ENCODE peak calls at places on chromosomes 16 and 17, in four cellular contexts. W is HepG2, G is K562, V is GM12878. U is an unnamed sample.

GRCh38 chr17:50356892-50357510 is 11.1 kb downstream of the XYLT2 start:
- DNase-seq in G (no peak), V (no peak), W (no peak), U (no peak)

GRCh38 chr17:69578385-69578936 is 164.0 kb downstream of the MAP2K6 start:
- DNase-seq in V (no peak), W (no peak), G (no peak), U (no peak)

GRCh38 chr16:56611281-56611833 is 3.0 kb downstream of the MT2A start:
- DNase-seq in W (peak; percentile 78), V (no peak), G (no peak), U (no peak)

GRCh38 chr17:28473542-28473941 is at the start of gene SLC13A2:
- DNase-seq in V (no peak), W (no peak), G (no peak), U (no peak)

GRCh38 chr17:63647936-63648335 is 25.7 kb downstream of the MAP3K3 start:
- DNase-seq in W (no peak), V (no peak), G (no peak), U (no peak)

GRCh38 chr17:3221850-3222249 is 14.4 kb downstream of the OR1A1 start:
- DNase-seq in W (no peak), V (no peak), G (no peak), U (no peak)

GRCh38 chr16:89308391-89309333 is 91.2 kb downstream of the ZNF778 start:
- DNase-seq in V (no peak), G (peak; percentile 31), W (no peak), U (no peak)

GRCh38 chr16:72972878-72973571 is 74.9 kb downstream of the ZFHX3 start:
- DNase-seq in G (no peak), V (no peak), W (no peak), U (no peak)

GRCh38 chr16:53545433-53545832 is 42.4 kb upstream of the AKTIP start:
- DNase-seq in G (no peak), W (peak; percentile 18), V (no peak), U (no peak)

DNA sequence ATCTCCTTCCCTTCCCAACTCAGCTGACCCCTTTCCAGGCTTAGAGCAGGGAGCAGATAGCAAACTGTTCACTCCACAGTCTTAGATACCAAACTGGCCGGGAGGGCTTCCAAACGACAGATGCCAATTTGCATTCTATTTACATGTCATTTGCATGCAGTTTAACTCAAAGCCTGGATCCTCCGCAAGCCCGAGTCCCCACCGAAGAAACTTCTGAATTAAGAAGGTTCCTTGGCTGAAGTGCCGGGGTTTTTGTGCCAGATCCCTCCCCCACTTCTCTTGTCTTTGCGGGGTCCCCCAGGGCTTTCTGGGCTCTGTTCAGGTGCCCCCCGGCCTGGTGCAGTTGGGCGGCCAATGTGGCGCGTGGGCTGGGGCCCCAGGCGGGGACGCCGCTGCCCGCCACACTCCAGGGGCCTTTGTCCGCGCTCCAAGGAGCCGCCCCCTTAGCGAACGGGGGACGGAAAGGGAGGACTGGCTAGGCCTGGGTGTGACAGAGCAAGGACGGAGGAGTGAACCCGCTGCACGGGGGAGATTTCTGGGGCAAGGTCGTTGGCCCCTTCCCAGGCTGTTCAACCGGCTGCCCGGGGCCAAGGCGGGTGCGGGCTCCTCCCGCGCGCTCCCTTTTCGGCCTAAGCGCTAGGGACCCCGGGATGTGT is 1.2 kb downstream of the GPRC5B start:
- DNase-seq in W (no peak), V (no peak), G (peak; percentile 51), U (no peak)
- TF ChIP-seq CHD4 in W (no peak), V (no peak), G (no peak), U (no peak)

GRCh38 chr16:30900588-30900987 is 4.2 kb downstream of the CTF1 start:
- DNase-seq in V (no peak), W (peak; percentile 56), G (no peak), U (no peak)

GRCh38 chr16:30901201-30902069 is 5.0 kb downstream of the CTF1 start:
- DNase-seq in W (peak; percentile 26), V (no peak), G (peak; percentile 52), U (peak; percentile 42)

GRCh38 chr16:30903596-30903995 is 7.2 kb downstream of the CTF1 start:
- DNase-seq in V (no peak), W (peak; percentile 38), G (peak; percentile 43), U (no peak)

GRCh38 chr16:30903002-30903401 is 6.6 kb downstream of the CTF1 start:
- DNase-seq in W (no peak), G (peak; percentile 77), V (no peak), U (no peak)

DNA sequence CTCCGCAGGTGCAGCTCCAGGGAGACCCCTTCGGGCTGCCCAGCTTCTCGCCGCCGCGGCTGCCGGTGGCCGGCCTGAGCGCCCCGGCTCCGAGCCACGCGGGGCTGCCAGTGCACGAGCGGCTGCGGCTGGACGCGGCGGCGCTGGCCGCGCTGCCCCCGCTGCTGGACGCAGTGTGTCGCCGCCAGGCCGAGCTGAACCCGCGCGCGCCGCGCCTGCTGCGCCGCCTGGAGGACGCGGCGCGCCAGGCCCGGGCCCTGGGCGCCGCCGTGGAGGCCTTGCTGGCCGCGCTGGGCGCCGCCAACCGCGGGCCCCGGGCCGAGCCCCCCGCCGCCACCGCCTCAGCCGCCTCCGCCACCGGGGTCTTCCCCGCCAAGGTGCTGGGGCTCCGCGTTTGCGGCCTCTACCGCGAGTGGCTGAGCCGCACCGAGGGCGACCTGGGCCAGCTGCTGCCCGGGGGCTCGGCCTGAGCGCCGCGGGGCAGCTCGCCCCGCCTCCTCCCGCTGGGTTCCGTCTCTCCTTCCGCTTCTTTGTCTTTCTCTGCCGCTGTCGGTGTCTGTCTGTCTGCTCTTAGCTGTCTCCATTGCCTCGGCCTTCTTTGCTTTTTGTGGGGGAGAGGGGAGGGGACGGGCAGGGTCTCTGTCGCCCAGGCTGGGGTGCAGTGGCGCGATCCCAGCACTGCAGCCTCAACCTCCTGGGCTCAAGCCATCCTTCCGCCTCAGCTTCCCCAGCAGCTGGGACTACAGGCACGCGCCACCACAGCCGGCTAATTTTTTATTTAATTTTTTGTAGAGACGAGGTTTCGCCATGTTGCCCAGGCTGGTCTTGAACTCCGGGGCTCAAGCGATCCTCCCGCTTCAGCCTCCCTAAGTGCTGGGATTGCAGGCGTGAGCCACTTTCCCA is 5.9 kb downstream of the CTF1 start:
- DNase-seq in G (peak; percentile 88), V (no peak), W (peak; percentile 33), U (peak; percentile 77)
- TF ChIP-seq CTCF in G (peak; percentile 7), V (peak; percentile 37), W (peak; percentile 28), U (peak; percentile 79)

DNA sequence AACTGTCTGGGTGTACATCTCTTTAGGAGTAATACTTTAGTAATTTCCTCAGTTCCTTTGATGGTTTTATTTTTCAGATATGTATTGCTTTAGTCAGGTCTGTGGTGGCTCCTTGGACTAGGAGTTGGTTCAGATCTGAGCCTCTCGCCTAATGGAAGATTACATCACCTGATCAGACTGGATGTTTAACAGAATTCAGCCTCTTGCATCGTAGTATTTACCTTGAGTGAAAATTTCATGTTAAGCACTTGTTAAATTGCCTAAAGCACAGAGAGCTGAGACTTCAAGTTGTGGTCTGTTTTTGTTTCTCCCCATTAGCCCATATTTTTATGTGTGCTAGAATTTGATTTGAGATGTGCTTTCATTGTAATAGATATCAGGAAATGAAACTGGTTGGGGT is 267.3 kb downstream of the MAP2K4 start:
- DNase-seq in G (no peak), W (no peak), V (no peak), U (no peak)
- TF ChIP-seq CHD4 in G (no peak), W (no peak), V (no peak), U (no peak)

DNA sequence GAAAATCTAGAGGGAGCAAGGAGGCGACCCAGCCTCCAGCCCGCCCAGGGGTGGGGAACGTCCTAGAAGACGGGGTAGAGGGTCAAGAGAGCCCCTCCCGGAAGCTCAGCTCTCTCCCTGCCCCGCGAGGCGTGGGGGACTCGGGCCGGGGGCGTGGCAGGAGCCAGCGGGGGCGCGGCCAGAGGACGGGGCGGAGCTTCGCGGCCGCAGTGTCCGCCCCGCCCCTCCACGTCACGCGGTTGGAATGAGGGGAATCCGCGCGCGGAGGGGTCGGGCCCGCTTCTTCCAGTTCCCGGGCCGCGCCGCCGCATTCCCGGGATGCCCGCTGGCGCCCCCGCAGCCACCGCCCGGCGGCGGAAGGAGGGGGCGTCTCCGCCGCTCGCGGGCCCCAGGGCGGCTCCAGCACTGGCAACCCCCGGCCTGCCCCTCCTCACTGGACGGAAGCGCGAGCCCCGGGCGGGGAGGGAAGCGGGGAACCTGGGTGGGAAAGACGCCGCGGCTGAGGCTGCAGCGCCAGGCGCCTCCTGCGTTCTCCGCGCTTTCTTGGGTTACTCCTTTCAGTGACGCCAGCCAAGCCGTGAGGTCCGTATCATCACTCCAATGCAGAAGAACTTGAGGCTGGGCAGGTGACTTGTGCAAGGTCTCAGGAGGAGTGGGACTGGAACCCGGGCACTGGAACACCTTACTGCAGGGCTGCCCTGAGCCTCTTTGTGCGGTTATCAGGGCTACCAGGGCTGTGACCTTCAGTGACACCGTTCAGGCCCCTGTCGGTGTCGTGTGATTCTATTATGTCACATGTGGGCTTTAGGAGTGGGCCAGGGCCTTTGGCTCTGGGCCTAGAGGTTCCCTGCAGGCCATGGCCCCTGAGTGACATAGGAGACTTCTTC is 4.3 kb downstream of the MYO1C start:
- DNase-seq in W (peak; percentile 70), V (no peak), G (peak; percentile 78), U (peak; percentile 90)
- TF ChIP-seq CTCF in W (peak; percentile 19), V (no peak), G (no peak), U (peak; percentile 16)

GRCh38 chr16:84893849-84894599 is 74.2 kb downstream of the CRISPLD2 start:
- DNase-seq in V (peak; percentile 66), G (no peak), W (peak; percentile 50), U (no peak)
- TF ChIP-seq CHD4 in V (no peak), G (no peak), W (no peak), U (no peak)

GRCh38 chr17:11296994-11297393 is 56.0 kb downstream of the SHISA6 start:
- DNase-seq in W (peak; percentile 10), G (no peak), V (no peak), U (peak; percentile 44)

GRCh38 chr17:11298401-11298800 is 57.4 kb downstream of the SHISA6 start:
- DNase-seq in W (no peak), G (no peak), V (no peak), U (no peak)

GRCh38 chr17:11293480-11293879 is 52.5 kb downstream of the SHISA6 start:
- DNase-seq in V (no peak), G (no peak), W (no peak), U (no peak)

GRCh38 chr17:11292491-11292890 is 51.5 kb downstream of the SHISA6 start:
- DNase-seq in V (no peak), W (no peak), G (no peak), U (no peak)

DNA sequence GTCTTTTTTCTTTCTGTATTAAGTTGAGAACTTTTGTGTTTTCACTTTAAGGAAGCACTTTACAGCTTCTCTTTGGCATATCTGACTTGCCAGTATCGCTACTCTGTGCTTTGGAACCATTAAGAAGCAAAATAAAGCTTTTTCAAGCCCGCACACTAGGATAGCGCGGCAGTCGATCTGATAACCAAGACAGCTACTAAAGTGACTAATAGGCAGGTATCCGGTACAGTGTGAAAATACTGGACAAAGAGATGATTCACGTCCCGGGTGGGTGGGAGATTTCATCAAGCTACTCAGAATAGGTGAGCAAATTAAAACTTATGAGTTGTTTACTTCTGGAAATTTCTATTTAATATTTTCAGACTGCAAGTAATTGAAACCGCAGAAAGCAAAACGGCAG is 53.8 kb downstream of the SHISA6 start:
- DNase-seq in W (no peak), G (no peak), V (no peak), U (no peak)
- TF ChIP-seq CTCF in W (no peak), G (no peak), V (no peak), U (no peak)

DNA sequence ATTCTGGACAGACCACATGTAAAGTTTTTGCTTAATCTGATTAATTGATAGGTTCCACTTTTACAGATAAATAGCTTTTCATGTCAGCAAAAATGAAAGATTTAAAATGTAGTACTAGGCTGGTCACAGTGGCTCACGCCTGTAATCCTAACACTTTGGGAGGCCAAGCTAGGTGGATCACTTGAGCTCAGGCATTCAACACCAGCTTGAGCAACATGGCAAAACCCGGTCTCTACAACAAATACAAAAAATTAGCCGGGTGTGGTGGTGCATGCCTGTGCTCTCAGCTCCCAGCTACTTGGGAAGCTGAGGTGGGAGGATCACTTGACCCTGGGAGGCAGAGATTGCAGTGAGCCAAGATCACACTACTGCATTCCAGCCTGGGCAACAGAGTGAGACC is 25.1 kb upstream of the MAPK3 start:
- DNase-seq in G (no peak), V (no peak), W (no peak), U (no peak)
- TF ChIP-seq CHD4 in G (no peak), V (no peak), W (no peak), U (no peak)

U was measured in A549.